ENCODE peak calls at places on chromosomes 5 and 9, in six cellular contexts. U is central memory CD8-positive, alpha-beta T cell; L is CD8-positive, alpha-beta T cell; J is right atrium auricular region; T is CD8-positive, alpha-beta memory T cell; I is Kasumi-1. S is an unnamed sample.

GRCh38 chr9:114731701-114732100 is 49.7 kb upstream of the TEX48 start:
- DNase-seq in U (no peak), L (no peak), J (no peak), T (no peak), I (no peak), S (no peak)

GRCh38 chr9:90141723-90142122 is 500.9 kb downstream of the DIRAS2 start:
- DNase-seq in U (no peak), L (no peak), J (no peak), T (no peak), I (peak; percentile 61), S (no peak)

GRCh38 chr5:152644316-152644715 is 239.2 kb upstream of the NMUR2 start:
- DNase-seq in U (no peak), L (no peak), J (no peak), T (no peak), I (no peak), S (no peak)

GRCh38 chr9:134616341-134616740 is 25.3 kb upstream of the COL5A1 start:
- DNase-seq in U (no peak), L (no peak), J (no peak), T (no peak), I (no peak), S (no peak)

GRCh38 chr9:26261503-26262330 is 583.5 kb upstream of the TUSC1 start:
- DNase-seq in U (no peak), L (no peak), J (no peak), T (no peak), I (no peak), S (no peak)

GRCh38 chr9:74555015-74555414 is 57.9 kb downstream of the RORB start:
- DNase-seq in U (no peak), L (no peak), J (no peak), T (no peak), I (no peak), S (no peak)

GRCh38 chr5:142286111-142286510 is 38.7 kb downstream of the SPRY4 start:
- DNase-seq in U (no peak), L (no peak), J (no peak), T (peak; percentile 8), I (no peak), S (no peak)

GRCh38 chr5:165334186-165334585 is 1828.8 kb downstream of the MAT2B start:
- DNase-seq in U (no peak), L (no peak), J (no peak), T (no peak), I (peak; percentile 28), S (no peak)

GRCh38 chr5:140565024-140565779 is 574 bp downstream of the SLC35A4 start:
- DNase-seq in U (no peak), L (no peak), J (no peak), T (no peak), I (no peak), S (no peak)

GRCh38 chr5:5969942-5970483 is 408.3 kb downstream of the MED10 start:
- DNase-seq in U (no peak), L (no peak), J (no peak), T (no peak), I (no peak), S (no peak)

GRCh38 chr9:69411246-69411645 is 86.2 kb downstream of the ENTREP1 start:
- DNase-seq in U (no peak), L (no peak), J (no peak), T (no peak), I (no peak), S (no peak)

GRCh38 chr5:176653401-176653800 is 6.1 kb downstream of the TSPAN17 start:
- DNase-seq in U (no peak), L (no peak), J (no peak), T (peak; percentile 62), I (no peak), S (no peak)

GRCh38 chr9:4301971-4302427 is 2.1 kb upstream of the GLIS3 start:
- DNase-seq in U (no peak), L (no peak), J (peak; percentile 82), T (no peak), I (no peak), S (no peak)

GRCh38 chr5:140420226-140420570 is 18.6 kb downstream of the ANKHD1 start:
- DNase-seq in U (no peak), L (no peak), J (no peak), T (no peak), I (no peak), S (no peak)

GRCh38 chr5:41925555-41925946 is 470 bp downstream of the FBXO4 start:
- DNase-seq in U (no peak), L (peak; percentile 6), J (peak; percentile 67), T (peak; percentile 45), I (peak; percentile 31), S (no peak)

GRCh38 chr9:132552041-132552440 is 30.4 kb upstream of the BARHL1 start:
- DNase-seq in U (no peak), L (no peak), J (no peak), T (no peak), I (no peak), S (no peak)

GRCh38 chr5:74579215-74579614 is 61.3 kb downstream of the ENC1 start:
- DNase-seq in U (peak; percentile 16), L (peak; percentile 16), J (no peak), T (peak; percentile 64), I (peak; percentile 74), S (peak; percentile 23)

GRCh38 chr5:102711525-102712240 is 43.4 kb upstream of the PAM start:
- DNase-seq in U (no peak), L (no peak), J (no peak), T (no peak), I (no peak), S (no peak)

GRCh38 chr5:68499952-68500351 is 284.4 kb downstream of the PIK3R1 start:
- DNase-seq in U (no peak), L (no peak), J (no peak), T (no peak), I (no peak), S (no peak)

GRCh38 chr9:3730527-3730926 is 204.7 kb upstream of the RFX3 start:
- DNase-seq in U (no peak), L (no peak), J (no peak), T (no peak), I (no peak), S (no peak)

GRCh38 chr5:173053041-173053440 is 3.1 kb upstream of the CREBRF start:
- DNase-seq in U (no peak), L (no peak), J (no peak), T (no peak), I (no peak), S (no peak)

GRCh38 chr9:111096051-111096450 is 57.8 kb upstream of the LPAR1 start:
- DNase-seq in U (no peak), L (no peak), J (no peak), T (no peak), I (no peak), S (no peak)

GRCh38 chr9:109816490-109816889 is 36.5 kb downstream of the PALM2AKAP2 start:
- DNase-seq in U (no peak), L (no peak), J (peak; percentile 79), T (no peak), I (no peak), S (no peak)

GRCh38 chr5:151680944-151681427 is 5.7 kb downstream of the SPARC start:
- DNase-seq in U (no peak), L (no peak), J (no peak), T (no peak), I (no peak), S (no peak)

GRCh38 chr9:101398930-101399640 is 434 bp downstream of the ZNF189 start:
- DNase-seq in U (no peak), L (no peak), J (no peak), T (peak; percentile 42), I (no peak), S (no peak)

GRCh38 chr5:37860206-37860605 is 20.4 kb upstream of the GDNF start:
- DNase-seq in U (no peak), L (no peak), J (no peak), T (no peak), I (no peak), S (no peak)

S was measured in T-helper 1 cell.